ENCODE peak calls at places on chromosomes 11 and 22, in eight cellular contexts. X, H, F, Y, O, J, C and W are unnamed samples.

GRCh38 chr11:17443000-17443399 is 33.6 kb downstream of the ABCC8 start:
- DNase-seq in X (no peak), H (no peak), F (no peak), Y (no peak), O (no peak), J (no peak), C (no peak), W (no peak)

GRCh38 chr11:75562048-75562835 is at the start of gene SERPINH1:
- DNase-seq in X (peak; percentile 78), H (peak; percentile 92), F (peak; percentile 47), Y (peak; percentile 84), O (peak; percentile 96), J (peak; percentile 94), C (peak; percentile 43), W (peak; percentile 74)

GRCh38 chr11:19789245-19789644 is 76.6 kb downstream of the NAV2 start:
- DNase-seq in X (no peak), H (no peak), F (no peak), Y (no peak), O (no peak), J (no peak), C (no peak), W (no peak)

GRCh38 chr11:7060828-7061227 is 28.0 kb upstream of the RBMXL2 start:
- DNase-seq in X (no peak), H (no peak), F (no peak), Y (peak; percentile 58), O (no peak), J (no peak), C (no peak), W (no peak)

GRCh38 chr11:103779054-103779453 is 257.4 kb upstream of the DDI1 start:
- DNase-seq in X (no peak), H (no peak), F (no peak), Y (no peak), O (no peak), J (no peak), C (no peak), W (no peak)

GRCh38 chr11:75259711-75260110 is 19.1 kb downstream of the TPBGL start:
- DNase-seq in X (no peak), H (no peak), F (no peak), Y (no peak), O (peak; percentile 27), J (no peak), C (no peak), W (no peak)

GRCh38 chr22:49884075-49884474 is 30.4 kb downstream of the ZBED4 start:
- DNase-seq in X (no peak), H (no peak), F (no peak), Y (no peak), O (no peak), J (no peak), C (no peak), W (no peak)

GRCh38 chr11:57150454-57150917 is 31.3 kb upstream of the LRRC55 start:
- DNase-seq in X (no peak), H (peak; percentile 25), F (no peak), Y (peak; percentile 1), O (no peak), J (no peak), C (no peak), W (no peak)

GRCh38 chr11:12799373-12799835 is 125.2 kb downstream of the TEAD1 start:
- DNase-seq in X (no peak), H (no peak), F (no peak), Y (no peak), O (no peak), J (no peak), C (no peak), W (no peak)

GRCh38 chr11:117910525-117910924 is 18.7 kb downstream of the TMPRSS13 start:
- DNase-seq in X (no peak), H (no peak), F (no peak), Y (no peak), O (peak; percentile 27), J (peak; percentile 28), C (no peak), W (no peak)

GRCh38 chr11:131998020-131998419 is 627.6 kb downstream of the NTM start:
- DNase-seq in X (no peak), H (no peak), F (no peak), Y (no peak), O (no peak), J (no peak), C (no peak), W (peak; percentile 45)

GRCh38 chr11:83054904-83055380 is 16.8 kb downstream of the RAB30 start:
- DNase-seq in X (no peak), H (no peak), F (no peak), Y (no peak), O (no peak), J (no peak), C (no peak), W (no peak)

GRCh38 chr11:117640041-117640440 is 157.0 kb downstream of the DSCAML1 start:
- DNase-seq in X (no peak), H (no peak), F (no peak), Y (no peak), O (no peak), J (no peak), C (no peak), W (no peak)

GRCh38 chr22:33539902-33540751 is 380.1 kb downstream of the LARGE1 start:
- DNase-seq in X (no peak), H (peak; percentile 88), F (no peak), Y (peak; percentile 5), O (peak; percentile 83), J (no peak), C (no peak), W (no peak)

GRCh38 chr11:77851513-77851912 is 30.6 kb downstream of the AAMDC start:
- DNase-seq in X (no peak), H (no peak), F (no peak), Y (no peak), O (no peak), J (no peak), C (no peak), W (no peak)

GRCh38 chr11:117426297-117426685 is 98.6 kb downstream of the CEP164 start:
- DNase-seq in X (peak; percentile 96), H (peak; percentile 59), F (peak; percentile 52), Y (peak; percentile 30), O (peak; percentile 69), J (peak; percentile 91), C (peak; percentile 53), W (peak; percentile 97)

GRCh38 chr11:7281083-7281482 is 29.4 kb downstream of the SYT9 start:
- DNase-seq in X (no peak), H (no peak), F (no peak), Y (no peak), O (no peak), J (peak; percentile 37), C (no peak), W (no peak)

GRCh38 chr22:49670610-49671330 is 156.9 kb downstream of the BRD1 start:
- DNase-seq in X (peak; percentile 56), H (no peak), F (no peak), Y (no peak), O (peak; percentile 61), J (no peak), C (no peak), W (peak; percentile 56)

GRCh38 chr22:36293606-36294292 is 40.8 kb downstream of the APOL1 start:
- DNase-seq in X (no peak), H (no peak), F (no peak), Y (no peak), O (peak; percentile 64), J (no peak), C (no peak), W (no peak)

DNA sequence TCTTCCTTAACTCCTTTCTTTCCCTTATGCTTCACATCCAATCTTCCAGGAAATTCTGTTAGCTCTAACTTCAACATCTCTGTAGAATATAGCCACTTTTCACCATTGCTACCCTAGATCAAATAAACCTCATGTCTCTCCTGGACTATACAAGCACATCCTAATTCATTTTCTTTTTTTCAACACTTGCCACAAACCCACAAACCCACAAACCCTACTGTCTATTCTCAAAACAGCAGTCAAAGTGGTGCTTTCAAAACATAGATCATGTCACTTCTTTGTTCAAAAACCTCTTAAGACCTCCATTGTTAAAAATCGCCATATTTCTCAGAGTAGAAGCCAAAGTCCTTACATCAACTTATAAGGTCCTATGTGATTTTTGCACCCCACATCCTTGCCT is 94.3 kb downstream of the PIWIL4 start:
- DNase-seq in X (no peak), H (no peak), F (no peak), Y (no peak), O (no peak), J (no peak), C (no peak), W (no peak)
- TF ChIP-seq CTCF in X (no peak), H (no peak), F (no peak), Y (no peak), O (no peak), J (no peak), C (no peak), W (no peak)

GRCh38 chr11:133618500-133618899 is 86.2 kb upstream of the OPCML start:
- DNase-seq in X (no peak), H (no peak), F (no peak), Y (no peak), O (no peak), J (peak; percentile 60), C (no peak), W (no peak)

GRCh38 chr11:133619973-133620372 is 87.7 kb upstream of the OPCML start:
- DNase-seq in X (no peak), H (no peak), F (no peak), Y (no peak), O (no peak), J (peak; percentile 29), C (no peak), W (no peak)

GRCh38 chr11:133619397-133619796 is 87.1 kb upstream of the OPCML start:
- DNase-seq in X (no peak), H (no peak), F (no peak), Y (no peak), O (no peak), J (peak; percentile 53), C (no peak), W (no peak)
- TF ChIP-seq CTCF in X (no peak), H (no peak), F (no peak), Y (no peak), O (no peak), J (peak; percentile 30), C (no peak), W (no peak)

DNA sequence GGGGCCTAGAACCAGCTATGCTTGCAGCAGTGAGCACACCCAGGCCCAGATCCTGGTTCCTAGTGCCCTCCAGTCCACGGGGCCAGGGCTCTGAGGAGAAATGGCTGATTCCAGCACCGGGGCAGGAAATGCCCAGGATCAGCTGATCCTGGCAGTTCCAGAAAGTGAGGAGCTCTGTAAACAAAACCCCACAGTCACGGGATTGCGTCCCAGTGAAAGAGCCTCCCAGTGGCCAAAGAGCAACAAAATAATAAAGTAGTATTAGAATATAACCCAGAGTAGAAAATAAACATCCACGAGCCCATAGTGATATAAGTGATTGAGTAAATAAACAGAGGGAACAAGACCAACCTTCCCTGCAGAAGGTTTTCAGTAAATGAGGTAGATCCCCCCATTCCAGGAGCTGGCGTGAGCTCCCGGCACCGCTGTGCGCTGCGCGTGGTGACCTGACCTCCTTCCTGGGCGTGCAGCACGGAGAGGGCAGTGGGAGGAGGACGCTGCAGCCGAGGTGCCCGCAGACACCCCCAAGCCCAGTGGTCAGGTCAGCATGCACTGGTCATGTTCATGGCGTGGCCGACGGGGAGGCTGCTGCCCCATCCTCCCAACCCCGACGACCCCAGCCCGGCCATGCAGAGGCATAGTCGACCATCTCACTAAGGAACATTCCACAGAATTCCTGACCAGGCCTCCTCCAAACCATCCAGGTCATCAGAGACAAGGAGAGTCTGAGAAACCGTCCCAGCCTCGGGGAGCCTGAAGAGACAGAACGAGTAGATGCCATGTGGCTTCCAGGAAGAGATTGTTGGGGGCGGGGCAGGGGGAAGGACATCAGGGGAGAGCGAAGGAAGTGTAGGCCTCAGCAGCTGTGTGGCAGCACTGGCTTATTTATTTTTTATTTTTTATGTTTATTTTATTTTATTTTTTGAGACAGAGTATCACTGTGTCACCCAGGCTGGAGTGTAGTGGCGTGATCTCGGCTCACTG is 19.9 kb downstream of the PTDSS2 start:
- DNase-seq in X (no peak), H (peak; percentile 83), F (no peak), Y (peak; percentile 81), O (peak; percentile 90), J (no peak), C (no peak), W (no peak)
- TF ChIP-seq CTCF in X (no peak), H (peak; percentile 43), F (no peak), Y (peak; percentile 46), O (peak; percentile 47), J (no peak), C (no peak), W (no peak)

GRCh38 chr11:120945042-120945441 is 78.9 kb upstream of the TBCEL start:
- DNase-seq in X (no peak), H (no peak), F (no peak), Y (no peak), O (no peak), J (peak; percentile 47), C (no peak), W (no peak)
- TF ChIP-seq CTCF in X (peak; percentile 33), H (no peak), F (no peak), Y (peak; percentile 22), O (no peak), J (peak; percentile 73), C (no peak), W (no peak)